ENCODE peak calls at places on chromosomes 12 and 14, in five cellular contexts. B, R, F, A and W are unnamed samples.

GRCh38 chr12:50248406-50248805 is 34.9 kb downstream of the LIMA1 start:
- DNase-seq in B (no peak), R (no peak), F (no peak), A (no peak), W (no peak)

GRCh38 chr12:81644503-81644902 is 114.6 kb downstream of the PPFIA2 start:
- DNase-seq in B (peak; percentile 47), R (peak; percentile 44), F (no peak), A (no peak), W (no peak)

GRCh38 chr14:55965851-55966250 is 152.4 kb upstream of the PELI2 start:
- DNase-seq in B (no peak), R (peak; percentile 86), F (no peak), A (no peak), W (no peak)

GRCh38 chr14:99094901-99095300 is 177.1 kb downstream of the BCL11B start:
- DNase-seq in B (no peak), R (no peak), F (no peak), A (no peak), W (no peak)

GRCh38 chr12:130873106-130873795 is 1.4 kb downstream of the RAN start:
- DNase-seq in B (no peak), R (peak; percentile 13), F (no peak), A (no peak), W (no peak)

GRCh38 chr12:9349888-9350885 is 142.0 kb upstream of the PZP start:
- DNase-seq in B (no peak), R (peak; percentile 32), F (no peak), A (no peak), W (no peak)

GRCh38 chr12:124754491-124754890 is 109.2 kb downstream of the SCARB1 start:
- DNase-seq in B (no peak), R (no peak), F (no peak), A (no peak), W (no peak)

GRCh38 chr12:109836916-109837315 is 3.7 kb upstream of the TRPV4 start:
- DNase-seq in B (no peak), R (peak; percentile 53), F (peak; percentile 77), A (peak; percentile 68), W (no peak)

GRCh38 chr14:97331526-97331925 is 534.3 kb downstream of the VRK1 start:
- DNase-seq in B (no peak), R (no peak), F (no peak), A (no peak), W (no peak)

GRCh38 chr14:69658664-69659261 is 47.4 kb downstream of the SUSD6 start:
- DNase-seq in B (no peak), R (peak; percentile 85), F (no peak), A (no peak), W (no peak)

GRCh38 chr14:103081951-103082350 is 2.1 kb upstream of the LBHD2 start:
- DNase-seq in B (no peak), R (no peak), F (no peak), A (no peak), W (no peak)

GRCh38 chr12:123164222-123164621 is 13.3 kb upstream of the PITPNM2 start:
- DNase-seq in B (no peak), R (no peak), F (no peak), A (no peak), W (no peak)

GRCh38 chr12:6854036-6854435 is 2.1 kb downstream of the USP5 start:
- DNase-seq in B (no peak), R (no peak), F (no peak), A (no peak), W (no peak)

GRCh38 chr14:24343795-24344660 is 4.2 kb upstream of the RIPK3 start:
- DNase-seq in B (no peak), R (no peak), F (no peak), A (no peak), W (peak; percentile 72)

GRCh38 chr12:111446044-111446581 is 40.4 kb downstream of the SH2B3 start:
- DNase-seq in B (no peak), R (peak; percentile 47), F (peak; percentile 96), A (peak; percentile 58), W (peak; percentile 78)

GRCh38 chr12:122406701-122407154 is 15.7 kb downstream of the CLIP1 start:
- DNase-seq in B (no peak), R (no peak), F (no peak), A (no peak), W (no peak)

GRCh38 chr12:113120670-113121370 is 14.7 kb downstream of the RASAL1 start:
- DNase-seq in B (no peak), R (no peak), F (no peak), A (no peak), W (no peak)

GRCh38 chr12:42382013-42382696 is 56.2 kb downstream of the PPHLN1 start:
- DNase-seq in B (peak; percentile 19), R (no peak), F (no peak), A (no peak), W (no peak)

GRCh38 chr14:100391777-100392176 is 68.6 kb downstream of the SLC25A47 start:
- DNase-seq in B (no peak), R (no peak), F (no peak), A (no peak), W (no peak)
- H3K4me1 ChIP-seq in B (peaks cover 19% of the 10 kb centered on the region), R (peaks cover 11% of the 10 kb centered on the region), F (peaks cover 22% of the 10 kb centered on the region), A (peaks cover 35% of the 10 kb centered on the region), W (no peaks in the 10 kb centered on the region)

DNA sequence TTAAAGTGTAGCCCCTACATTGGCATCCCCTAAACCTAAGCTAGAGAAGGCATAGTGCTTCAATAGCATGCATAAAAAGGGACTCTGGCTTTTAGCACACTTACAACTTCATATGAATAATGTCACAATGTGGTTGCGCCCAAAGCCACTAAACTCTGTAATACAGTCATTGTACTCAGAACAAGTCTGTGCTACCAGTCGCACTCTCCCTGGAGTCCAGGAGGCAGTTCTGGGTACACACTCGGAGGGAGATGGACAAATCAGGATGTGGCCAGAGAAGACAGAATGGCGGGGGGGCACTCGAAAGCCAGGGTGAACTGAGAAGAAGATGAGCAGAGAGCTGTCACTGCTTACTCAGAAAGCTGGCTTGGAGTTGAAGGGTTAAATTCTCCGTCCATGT is 10.6 kb downstream of the SAMD4A start:
- DNase-seq in B (no peak), R (no peak), F (no peak), A (no peak), W (no peak)
- H3K36me3 ChIP-seq in B (no peaks in the 10 kb centered on the region), R (peaks cover 9% of the 10 kb centered on the region), F (no peaks in the 10 kb centered on the region), A (no peaks in the 10 kb centered on the region), W (no peaks in the 10 kb centered on the region)

GRCh38 chr12:3562484-3562883 is 71.5 kb downstream of the PRMT8 start:
- DNase-seq in B (no peak), R (no peak), F (no peak), A (no peak), W (no peak)
- H3K27ac ChIP-seq in B (no peak overlapping the region), R (no peak overlapping the region), F (no peak overlapping the region), A (no peak overlapping the region), W (no peak overlapping the region)

GRCh38 chr14:93034671-93034994 is 81.1 kb downstream of the ITPK1 start:
- DNase-seq in B (no peak), R (no peak), F (no peak), A (no peak), W (no peak)
- H3K4me1 ChIP-seq in B (peaks cover 56% of the 10 kb centered on the region), R (peaks cover 12% of the 10 kb centered on the region), F (peaks cover 37% of the 10 kb centered on the region), A (peaks cover 47% of the 10 kb centered on the region), W (peaks cover 6% of the 10 kb centered on the region)

DNA sequence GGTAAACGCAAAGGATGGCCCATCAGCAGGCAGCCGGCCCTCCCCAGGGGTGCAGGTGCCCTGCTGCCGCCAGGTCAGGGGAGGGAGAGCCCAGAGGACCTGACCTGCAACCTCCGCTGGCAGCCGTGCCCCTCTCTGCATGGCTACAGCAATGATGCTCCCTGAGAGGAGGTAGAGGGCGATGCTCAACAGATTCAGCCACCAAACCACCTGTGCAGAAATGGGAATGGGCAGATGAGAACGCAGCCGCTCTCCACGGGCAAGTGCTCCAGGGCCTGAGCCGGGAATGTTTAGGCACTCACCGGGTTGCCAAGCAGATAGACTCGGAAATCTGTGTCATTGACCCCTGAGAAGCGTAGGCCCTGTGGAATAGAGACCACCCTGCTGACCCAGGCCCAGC is 8.7 kb upstream of the NGB start:
- DNase-seq in B (no peak), R (no peak), F (no peak), A (no peak), W (no peak)
- H3K36me3 ChIP-seq in B (no peaks in the 10 kb centered on the region), R (peaks cover 8% of the 10 kb centered on the region), F (peaks cover 10% of the 10 kb centered on the region), A (peaks cover 62% of the 10 kb centered on the region), W (peaks cover 18% of the 10 kb centered on the region)